ENCODE peak calls at places on chromosomes 5 and 9, in six cellular contexts. One of them, this sample, is unnamed. For H3K27me3, the result is how much of the 10 kb centered on the place peaks cover.

GRCh38 chr5:60494144-60494543 is 205.8 kb downstream of the DEPDC1B start:
- DNase-seq in Panc1: no peak
- DNase-seq in RWPE2: no peak
- DNase-seq in tibial artery: no peak
- DNase-seq in ascending aorta: no peak
- DNase-seq in ovary: no peak
- DNase-seq in this sample: no peak

GRCh38 chr5:173582198-173583092 is 34.0 kb downstream of the BOD1 start:
- DNase-seq in Panc1: no peak
- DNase-seq in RWPE2: no peak
- DNase-seq in tibial artery: no peak
- DNase-seq in ascending aorta: no peak
- DNase-seq in ovary: no peak
- DNase-seq in this sample: no peak

GRCh38 chr5:80034559-80034958 is 589 bp upstream of the THBS4 start:
- DNase-seq in Panc1: no peak
- DNase-seq in RWPE2: no peak
- DNase-seq in tibial artery: no peak
- DNase-seq in ascending aorta: no peak
- DNase-seq in ovary: no peak
- DNase-seq in this sample: no peak

GRCh38 chr9:117160254-117160653 is 254.6 kb downstream of the ASTN2 start:
- DNase-seq in Panc1: no peak
- DNase-seq in RWPE2: no peak
- DNase-seq in tibial artery: no peak
- DNase-seq in ascending aorta: no peak
- DNase-seq in ovary: no peak
- DNase-seq in this sample: no peak

GRCh38 chr5:158856295-158856694 is 243.4 kb downstream of the EBF1 start:
- DNase-seq in Panc1: no peak
- DNase-seq in RWPE2: no peak
- DNase-seq in tibial artery: no peak
- DNase-seq in ascending aorta: no peak
- DNase-seq in ovary: no peak
- DNase-seq in this sample: no peak

GRCh38 chr9:120931278-120932085 is 4.9 kb upstream of the TRAF1 start:
- DNase-seq in Panc1: peak
- DNase-seq in RWPE2: no peak
- DNase-seq in tibial artery: peak
- DNase-seq in ascending aorta: no peak
- DNase-seq in ovary: peak
- DNase-seq in this sample: no peak

GRCh38 chr9:108552459-108553040 is 303.2 kb downstream of the ACTL7B start:
- DNase-seq in Panc1: no peak
- DNase-seq in RWPE2: peak
- DNase-seq in tibial artery: no peak
- DNase-seq in ascending aorta: no peak
- DNase-seq in ovary: no peak
- DNase-seq in this sample: no peak

GRCh38 chr5:393846-394275 is 49.1 kb upstream of the EXOC3 start:
- DNase-seq in Panc1: no peak
- DNase-seq in RWPE2: peak
- DNase-seq in tibial artery: no peak
- DNase-seq in ascending aorta: no peak
- DNase-seq in ovary: no peak
- DNase-seq in this sample: no peak

GRCh38 chr5:171314728-171315385 is 5.8 kb downstream of the TLX3 start:
- DNase-seq in Panc1: no peak
- DNase-seq in RWPE2: peak
- DNase-seq in tibial artery: no peak
- DNase-seq in ascending aorta: no peak
- DNase-seq in ovary: no peak
- DNase-seq in this sample: no peak

GRCh38 chr5:35145671-35146317 is 84.5 kb downstream of the PRLR start:
- DNase-seq in Panc1: no peak
- DNase-seq in RWPE2: no peak
- DNase-seq in tibial artery: no peak
- DNase-seq in ascending aorta: no peak
- DNase-seq in ovary: no peak
- DNase-seq in this sample: no peak

GRCh38 chr9:98168952-98169488 is 23.4 kb downstream of the CORO2A start:
- DNase-seq in Panc1: no peak
- DNase-seq in RWPE2: no peak
- DNase-seq in tibial artery: no peak
- DNase-seq in ascending aorta: no peak
- DNase-seq in ovary: no peak
- DNase-seq in this sample: peak

GRCh38 chr5:150103678-150104549 is 17.6 kb upstream of the CSF1R start:
- DNase-seq in Panc1: no peak
- DNase-seq in RWPE2: no peak
- DNase-seq in tibial artery: no peak
- DNase-seq in ascending aorta: no peak
- DNase-seq in ovary: no peak
- DNase-seq in this sample: no peak

GRCh38 chr5:644509-644908 is 32.4 kb downstream of the CEP72 start:
- DNase-seq in Panc1: no peak
- DNase-seq in RWPE2: no peak
- DNase-seq in tibial artery: no peak
- DNase-seq in ascending aorta: no peak
- DNase-seq in ovary: no peak
- DNase-seq in this sample: no peak

GRCh38 chr5:137453476-137454080 is 45.5 kb downstream of the SPOCK1 start:
- DNase-seq in Panc1: no peak
- DNase-seq in RWPE2: no peak
- DNase-seq in tibial artery: no peak
- DNase-seq in ascending aorta: no peak
- DNase-seq in ovary: no peak
- DNase-seq in this sample: peak

GRCh38 chr5:9546973-9547947 is 1.4 kb upstream of the SEMA5A start:
- DNase-seq in Panc1: no peak
- DNase-seq in RWPE2: peak
- DNase-seq in tibial artery: no peak
- DNase-seq in ascending aorta: no peak
- DNase-seq in ovary: peak
- DNase-seq in this sample: peak

GRCh38 chr5:138790684-138791083 is 37.5 kb downstream of the CTNNA1 start:
- DNase-seq in Panc1: no peak
- DNase-seq in RWPE2: no peak
- DNase-seq in tibial artery: no peak
- DNase-seq in ascending aorta: no peak
- DNase-seq in ovary: no peak
- DNase-seq in this sample: no peak

GRCh38 chr9:115757461-115757860 is 396.1 kb upstream of the PAPPA start:
- DNase-seq in Panc1: no peak
- DNase-seq in RWPE2: no peak
- DNase-seq in tibial artery: no peak
- DNase-seq in ascending aorta: no peak
- DNase-seq in ovary: no peak
- DNase-seq in this sample: no peak

GRCh38 chr5:59749782-59750520 is 143.6 kb downstream of the PDE4D start:
- DNase-seq in Panc1: no peak
- DNase-seq in RWPE2: no peak
- DNase-seq in tibial artery: no peak
- DNase-seq in ascending aorta: no peak
- DNase-seq in ovary: no peak
- DNase-seq in this sample: no peak

GRCh38 chr9:33480094-33480493 is 6.4 kb upstream of the NOL6 start:
- DNase-seq in Panc1: no peak
- DNase-seq in RWPE2: no peak
- DNase-seq in tibial artery: no peak
- DNase-seq in ascending aorta: no peak
- DNase-seq in ovary: no peak
- DNase-seq in this sample: no peak

GRCh38 chr5:54639621-54640020 is 122.1 kb downstream of the SNX18 start:
- DNase-seq in Panc1: no peak
- DNase-seq in RWPE2: no peak
- DNase-seq in tibial artery: no peak
- DNase-seq in ascending aorta: no peak
- DNase-seq in ovary: no peak
- DNase-seq in this sample: no peak

GRCh38 chr5:172521338-172521932 is 67.1 kb upstream of the SH3PXD2B start:
- DNase-seq in Panc1: no peak
- DNase-seq in RWPE2: no peak
- DNase-seq in tibial artery: no peak
- DNase-seq in ascending aorta: no peak
- DNase-seq in ovary: no peak
- DNase-seq in this sample: no peak

GRCh38 chr5:154359222-154359583 is 86.6 kb upstream of the SAP30L start:
- DNase-seq in Panc1: no peak
- DNase-seq in RWPE2: no peak
- DNase-seq in tibial artery: no peak
- DNase-seq in ascending aorta: no peak
- DNase-seq in ovary: peak
- DNase-seq in this sample: no peak

DNA sequence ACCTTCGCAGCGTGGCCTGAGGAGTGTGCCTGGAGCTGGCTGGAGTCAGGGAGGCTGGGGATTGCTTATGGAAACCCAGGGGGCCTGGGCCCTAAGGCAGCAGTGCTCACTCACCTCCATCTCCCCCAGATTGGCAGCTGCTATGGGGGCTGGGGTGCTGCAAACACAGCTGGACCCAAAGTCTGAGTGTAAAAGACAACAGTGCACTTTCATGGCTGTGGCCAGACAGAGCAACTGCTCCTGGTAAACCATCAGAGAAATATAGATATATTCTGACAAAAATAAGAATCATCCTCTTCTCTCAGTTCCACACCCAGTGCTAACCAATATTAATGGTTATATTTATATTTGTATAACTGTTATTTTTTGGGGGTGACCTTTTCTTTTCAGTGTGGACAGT is 123.9 kb downstream of the TENT4A start:
- DNase-seq in Panc1: no peak
- DNase-seq in RWPE2: no peak
- DNase-seq in tibial artery: no peak
- DNase-seq in ascending aorta: no peak
- DNase-seq in ovary: no peak
- DNase-seq in this sample: no peak
- H3K27ac ChIP-seq in Panc1: no peak
- H3K27ac ChIP-seq in RWPE2: no peak
- H3K27ac ChIP-seq in tibial artery: no peak
- H3K27ac ChIP-seq in ascending aorta: no peak
- H3K27ac ChIP-seq in ovary: no peak
- H3K27ac ChIP-seq in this sample: no peak

DNA sequence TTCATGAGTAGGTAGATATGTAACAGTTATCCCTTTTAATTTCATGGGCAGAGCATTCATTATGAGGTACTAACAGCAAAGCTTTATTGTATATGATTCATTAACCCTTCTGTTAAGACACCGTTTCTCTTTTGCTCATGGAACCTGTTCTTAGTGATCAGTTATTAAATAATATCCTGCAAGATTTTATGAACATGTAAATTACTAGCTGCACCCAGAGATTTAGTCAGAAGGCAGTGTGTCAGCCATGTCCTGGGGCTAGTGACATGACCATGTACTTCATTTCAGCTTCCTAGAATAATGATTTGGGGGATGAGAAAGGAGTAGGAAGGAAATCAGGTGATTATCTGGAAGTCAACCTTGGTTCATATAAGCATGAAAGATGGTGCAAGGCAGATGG is 7.0 kb downstream of the MAST4 start:
- DNase-seq in Panc1: no peak
- DNase-seq in RWPE2: no peak
- DNase-seq in tibial artery: no peak
- DNase-seq in ascending aorta: no peak
- DNase-seq in ovary: no peak
- DNase-seq in this sample: no peak
- H3K27me3 ChIP-seq in Panc1: under half
- H3K27me3 ChIP-seq in RWPE2: under half
- H3K27me3 ChIP-seq in tibial artery: under half
- H3K27me3 ChIP-seq in ascending aorta: under half
- H3K27me3 ChIP-seq in ovary: under half
- H3K27me3 ChIP-seq in this sample: under half

DNA sequence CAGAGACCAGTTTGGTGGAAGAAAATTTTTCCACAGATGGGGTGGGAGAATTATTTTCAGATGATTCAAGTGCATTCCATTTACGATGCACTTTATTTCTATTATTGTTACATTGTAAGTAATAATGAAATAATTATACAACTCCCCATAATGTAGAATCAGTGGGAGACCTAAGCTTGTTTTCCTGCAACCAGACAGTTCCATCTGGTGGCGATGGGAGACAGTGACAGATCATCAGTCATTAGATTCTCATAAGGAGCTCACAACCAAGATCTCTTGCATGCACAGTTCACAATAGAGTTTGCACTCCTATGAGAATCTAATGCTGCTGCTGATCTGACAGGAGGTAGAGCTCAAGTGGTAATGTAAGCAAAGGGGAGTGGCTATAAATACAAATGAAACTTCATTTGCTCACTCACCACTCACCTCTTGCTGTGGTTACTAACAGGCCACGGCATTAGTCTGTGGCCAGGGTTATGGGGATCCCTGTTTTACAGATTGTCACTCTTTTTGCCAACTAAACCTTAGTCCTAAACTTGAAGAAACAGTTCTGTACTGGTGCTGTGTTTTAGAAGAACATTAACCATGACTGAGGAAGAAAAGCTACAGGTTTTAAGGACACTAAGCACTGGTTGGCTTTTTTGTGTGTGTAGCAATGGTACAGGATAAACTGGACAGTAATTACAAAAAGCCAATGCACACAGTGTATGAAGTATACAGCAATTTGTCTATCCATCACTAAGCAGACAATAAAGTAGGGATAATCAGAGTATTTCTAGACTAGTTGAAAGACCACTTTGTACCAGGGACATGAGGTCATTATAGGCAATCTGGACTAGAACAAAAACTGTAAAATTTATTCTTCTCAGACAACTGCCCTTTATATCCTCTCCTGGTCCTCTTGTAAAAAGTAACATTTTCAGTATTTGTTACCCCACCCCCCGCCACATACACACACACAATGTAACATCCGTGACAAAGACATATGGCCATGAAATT is 9.9 kb downstream of the TMEM232 start:
- DNase-seq in Panc1: no peak
- DNase-seq in RWPE2: no peak
- DNase-seq in tibial artery: no peak
- DNase-seq in ascending aorta: no peak
- DNase-seq in ovary: no peak
- DNase-seq in this sample: no peak
- TF ChIP-seq CTCF in Panc1: peak
- TF ChIP-seq CTCF in RWPE2: peak
- TF ChIP-seq CTCF in tibial artery: peak
- TF ChIP-seq CTCF in ascending aorta: no peak
- TF ChIP-seq CTCF in ovary: no peak
- TF ChIP-seq CTCF in this sample: no peak

GRCh38 chr5:88713818-88714217 is 169.2 kb downstream of the MEF2C start:
- DNase-seq in Panc1: no peak
- DNase-seq in RWPE2: no peak
- DNase-seq in tibial artery: no peak
- DNase-seq in ascending aorta: no peak
- DNase-seq in ovary: no peak
- DNase-seq in this sample: no peak
- H3K27ac ChIP-seq in Panc1: no peak
- H3K27ac ChIP-seq in RWPE2: no peak
- H3K27ac ChIP-seq in tibial artery: no peak
- H3K27ac ChIP-seq in ascending aorta: no peak
- H3K27ac ChIP-seq in ovary: no peak
- H3K27ac ChIP-seq in this sample: no peak

This sample was measured in AG04450.